ENCODE peak calls at places on chromosome 20, in ten cellular contexts. One of them, this sample, is unnamed.

GRCh38 chr20:40634891-40635290 is 54.1 kb downstream of the MAFB start:
- DNase-seq in cardiac septum: no peak
- DNase-seq in mammary epithelial cell: no peak
- DNase-seq in activated CD4-positive, alpha-beta T cell treated with anti-CD3 and anti-CD28 coated beads, Interleukin-2, amount 50 U/mL, for 1 hour: no peak
- DNase-seq in prostate gland: no peak
- DNase-seq in lower leg skin: peak
- DNase-seq in HT-29: no peak
- DNase-seq in fibroblast of lung: no peak
- DNase-seq in putamen: no peak
- DNase-seq in stimulated activated CD4-positive, alpha-beta T cell treated with anti-CD3 and anti-CD28 coated beads, TNF-alpha, amount 100 ng/mL, for 4 hours: no peak
- DNase-seq in this sample: no peak

GRCh38 chr20:64077094-64077493 is 2.2 kb downstream of the RGS19 start:
- DNase-seq in mammary epithelial cell: no peak
- DNase-seq in cardiac septum: peak
- DNase-seq in putamen: no peak
- DNase-seq in prostate gland: no peak
- DNase-seq in HT-29: no peak
- DNase-seq in fibroblast of lung: no peak
- DNase-seq in lower leg skin: no peak
- DNase-seq in activated CD4-positive, alpha-beta T cell treated with anti-CD3 and anti-CD28 coated beads, Interleukin-2, amount 50 U/mL, for 1 hour: no peak
- DNase-seq in stimulated activated CD4-positive, alpha-beta T cell treated with anti-CD3 and anti-CD28 coated beads, TNF-alpha, amount 100 ng/mL, for 4 hours: no peak
- DNase-seq in this sample: no peak

GRCh38 chr20:41865938-41866337 is 247.8 kb upstream of the CHD6 start:
- DNase-seq in prostate gland: no peak
- DNase-seq in activated CD4-positive, alpha-beta T cell treated with anti-CD3 and anti-CD28 coated beads, Interleukin-2, amount 50 U/mL, for 1 hour: no peak
- DNase-seq in putamen: no peak
- DNase-seq in lower leg skin: no peak
- DNase-seq in stimulated activated CD4-positive, alpha-beta T cell treated with anti-CD3 and anti-CD28 coated beads, TNF-alpha, amount 100 ng/mL, for 4 hours: no peak
- DNase-seq in mammary epithelial cell: peak
- DNase-seq in fibroblast of lung: no peak
- DNase-seq in HT-29: no peak
- DNase-seq in cardiac septum: no peak
- DNase-seq in this sample: peak

GRCh38 chr20:41408986-41409385 is 42.4 kb upstream of the EMILIN3 start:
- DNase-seq in HT-29: no peak
- DNase-seq in mammary epithelial cell: no peak
- DNase-seq in prostate gland: no peak
- DNase-seq in stimulated activated CD4-positive, alpha-beta T cell treated with anti-CD3 and anti-CD28 coated beads, TNF-alpha, amount 100 ng/mL, for 4 hours: no peak
- DNase-seq in putamen: no peak
- DNase-seq in activated CD4-positive, alpha-beta T cell treated with anti-CD3 and anti-CD28 coated beads, Interleukin-2, amount 50 U/mL, for 1 hour: no peak
- DNase-seq in fibroblast of lung: no peak
- DNase-seq in lower leg skin: no peak
- DNase-seq in cardiac septum: no peak
- DNase-seq in this sample: no peak

GRCh38 chr20:33166533-33167113 is 1.3 kb upstream of the BPIFA2 start:
- DNase-seq in putamen: no peak
- DNase-seq in HT-29: no peak
- DNase-seq in mammary epithelial cell: no peak
- DNase-seq in activated CD4-positive, alpha-beta T cell treated with anti-CD3 and anti-CD28 coated beads, Interleukin-2, amount 50 U/mL, for 1 hour: no peak
- DNase-seq in fibroblast of lung: no peak
- DNase-seq in stimulated activated CD4-positive, alpha-beta T cell treated with anti-CD3 and anti-CD28 coated beads, TNF-alpha, amount 100 ng/mL, for 4 hours: no peak
- DNase-seq in prostate gland: no peak
- DNase-seq in lower leg skin: no peak
- DNase-seq in cardiac septum: no peak
- DNase-seq in this sample: no peak

GRCh38 chr20:5863040-5863811 is 87.1 kb downstream of the TRMT6 start:
- DNase-seq in fibroblast of lung: peak
- DNase-seq in stimulated activated CD4-positive, alpha-beta T cell treated with anti-CD3 and anti-CD28 coated beads, TNF-alpha, amount 100 ng/mL, for 4 hours: no peak
- DNase-seq in prostate gland: no peak
- DNase-seq in lower leg skin: no peak
- DNase-seq in activated CD4-positive, alpha-beta T cell treated with anti-CD3 and anti-CD28 coated beads, Interleukin-2, amount 50 U/mL, for 1 hour: no peak
- DNase-seq in cardiac septum: no peak
- DNase-seq in putamen: no peak
- DNase-seq in mammary epithelial cell: peak
- DNase-seq in HT-29: no peak
- DNase-seq in this sample: peak

GRCh38 chr20:51211191-51211590 is 188.3 kb upstream of the KCNG1 start:
- DNase-seq in lower leg skin: no peak
- DNase-seq in prostate gland: peak
- DNase-seq in mammary epithelial cell: peak
- DNase-seq in cardiac septum: peak
- DNase-seq in activated CD4-positive, alpha-beta T cell treated with anti-CD3 and anti-CD28 coated beads, Interleukin-2, amount 50 U/mL, for 1 hour: no peak
- DNase-seq in putamen: no peak
- DNase-seq in fibroblast of lung: no peak
- DNase-seq in HT-29: no peak
- DNase-seq in stimulated activated CD4-positive, alpha-beta T cell treated with anti-CD3 and anti-CD28 coated beads, TNF-alpha, amount 100 ng/mL, for 4 hours: no peak
- DNase-seq in this sample: peak

GRCh38 chr20:57124800-57125399 is 141.5 kb downstream of the BMP7 start:
- DNase-seq in putamen: no peak
- DNase-seq in fibroblast of lung: no peak
- DNase-seq in stimulated activated CD4-positive, alpha-beta T cell treated with anti-CD3 and anti-CD28 coated beads, TNF-alpha, amount 100 ng/mL, for 4 hours: no peak
- DNase-seq in activated CD4-positive, alpha-beta T cell treated with anti-CD3 and anti-CD28 coated beads, Interleukin-2, amount 50 U/mL, for 1 hour: no peak
- DNase-seq in lower leg skin: no peak
- DNase-seq in prostate gland: no peak
- DNase-seq in cardiac septum: no peak
- DNase-seq in HT-29: no peak
- DNase-seq in mammary epithelial cell: no peak
- DNase-seq in this sample: no peak

GRCh38 chr20:15205719-15206118 is 868.3 kb upstream of the FLRT3 start:
- DNase-seq in stimulated activated CD4-positive, alpha-beta T cell treated with anti-CD3 and anti-CD28 coated beads, TNF-alpha, amount 100 ng/mL, for 4 hours: no peak
- DNase-seq in mammary epithelial cell: peak
- DNase-seq in activated CD4-positive, alpha-beta T cell treated with anti-CD3 and anti-CD28 coated beads, Interleukin-2, amount 50 U/mL, for 1 hour: no peak
- DNase-seq in HT-29: no peak
- DNase-seq in putamen: no peak
- DNase-seq in lower leg skin: no peak
- DNase-seq in prostate gland: no peak
- DNase-seq in cardiac septum: no peak
- DNase-seq in fibroblast of lung: no peak
- DNase-seq in this sample: peak

GRCh38 chr20:2305946-2306345 is 10.1 kb downstream of the TGM3 start:
- DNase-seq in fibroblast of lung: no peak
- DNase-seq in HT-29: no peak
- DNase-seq in cardiac septum: no peak
- DNase-seq in prostate gland: no peak
- DNase-seq in putamen: no peak
- DNase-seq in activated CD4-positive, alpha-beta T cell treated with anti-CD3 and anti-CD28 coated beads, Interleukin-2, amount 50 U/mL, for 1 hour: no peak
- DNase-seq in stimulated activated CD4-positive, alpha-beta T cell treated with anti-CD3 and anti-CD28 coated beads, TNF-alpha, amount 100 ng/mL, for 4 hours: no peak
- DNase-seq in lower leg skin: no peak
- DNase-seq in mammary epithelial cell: no peak
- DNase-seq in this sample: no peak

This sample was measured in bronchial epithelial cell.